ENCODE peak calls at places on chromosomes 16 and 17, in eight cellular contexts. K is mesothelial cell of epicardium, I is neural crest cell, Q is fibroblast of mammary gland, X is left ventricle myocardium inferior, N is lower leg skin, B is tibial artery, W is AG04450. S is an unnamed sample.

GRCh38 chr16:68981971-68982370 is 123.5 kb upstream of the HAS3 start:
- DNase-seq in I (no peak), W (no peak), X (no peak), Q (no peak), N (no peak), K (no peak), B (no peak), S (no peak)

GRCh38 chr16:67483731-67484525 is 581 bp upstream of the AGRP start:
- DNase-seq in W (no peak), K (no peak), Q (no peak), I (no peak), N (no peak), X (no peak), B (no peak), S (no peak)

GRCh38 chr17:19755392-19755791 is 7.3 kb upstream of the ALDH3A1 start:
- DNase-seq in W (no peak), B (no peak), N (no peak), Q (no peak), I (no peak), X (no peak), K (no peak), S (no peak)

GRCh38 chr17:57480438-57481196 is 224.3 kb downstream of the MSI2 start:
- DNase-seq in B (no peak), W (no peak), N (no peak), K (no peak), X (no peak), I (no peak), Q (peak), S (no peak)

GRCh38 chr16:72536673-72537435 is 364.9 kb upstream of the PMFBP1 start:
- DNase-seq in W (no peak), I (no peak), K (no peak), N (no peak), X (no peak), B (no peak), Q (peak), S (no peak)

GRCh38 chr16:77686385-77686784 is 35.9 kb upstream of the NUDT7 start:
- DNase-seq in K (no peak), W (no peak), Q (no peak), X (no peak), B (no peak), N (no peak), I (no peak), S (no peak)

GRCh38 chr16:79662122-79662521 is 61.6 kb upstream of the MAF start:
- DNase-seq in N (no peak), B (no peak), K (no peak), X (no peak), W (no peak), Q (no peak), I (no peak), S (no peak)

GRCh38 chr17:35002876-35003551 is 22.7 kb downstream of the LIG3 start:
- DNase-seq in N (no peak), Q (peak), K (no peak), X (peak), W (peak), B (no peak), I (no peak), S (no peak)

GRCh38 chr16:87654826-87655225 is 52.5 kb downstream of the JPH3 start:
- DNase-seq in X (no peak), K (no peak), I (no peak), B (no peak), W (no peak), Q (no peak), N (no peak), S (no peak)

GRCh38 chr16:87652799-87653198 is 50.5 kb downstream of the JPH3 start:
- DNase-seq in B (no peak), W (no peak), N (no peak), K (no peak), I (no peak), X (no peak), Q (no peak), S (no peak)

GRCh38 chr16:87652386-87652785 is 50.1 kb downstream of the JPH3 start:
- DNase-seq in W (no peak), B (no peak), K (no peak), N (no peak), I (no peak), Q (no peak), X (no peak), S (no peak)

GRCh38 chr16:87648698-87649487 is 46.6 kb downstream of the JPH3 start:
- DNase-seq in B (no peak), Q (no peak), N (no peak), I (no peak), K (no peak), X (no peak), W (no peak), S (no peak)

DNA sequence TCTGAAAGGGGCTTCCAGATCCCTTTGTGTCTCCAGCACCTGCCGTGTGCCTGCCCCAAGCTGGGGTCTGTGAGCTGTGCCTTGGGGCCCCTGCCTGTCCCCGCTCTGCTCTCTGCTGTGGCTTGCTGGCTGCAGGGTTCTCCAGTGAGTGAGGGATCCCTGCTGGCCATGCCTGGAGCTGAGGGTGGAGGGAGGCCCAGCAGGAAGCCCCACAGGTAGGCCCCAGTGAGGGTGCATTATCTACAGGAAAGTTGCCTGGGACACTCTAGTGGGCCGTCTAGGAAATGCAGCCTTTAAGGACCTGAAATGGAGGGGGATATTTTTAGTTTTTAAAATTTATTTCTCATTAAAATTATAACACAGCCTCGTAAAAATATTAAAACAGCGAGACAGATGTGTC is 50.9 kb downstream of the JPH3 start:
- DNase-seq in B (no peak), W (no peak), X (no peak), I (no peak), Q (no peak), K (no peak), N (no peak), S (no peak)
- TF ChIP-seq CTCF in B (no peak), W (peak), X (peak), I (peak), Q (peak), K (peak), N (no peak), S (peak)

GRCh38 chr16:65684230-65684629 is 562.4 kb upstream of the CDH11 start:
- DNase-seq in Q (no peak), X (no peak), K (no peak), B (no peak), W (no peak), I (no peak), N (no peak), S (no peak)
- TF ChIP-seq CTCF in Q (peak), X (no peak), K (no peak), B (no peak), W (peak), I (peak), N (no peak), S (peak)

GRCh38 chr17:77770331-77771105 is 188.0 kb upstream of the TNRC6C start:
- DNase-seq in N (no peak), Q (peak), X (no peak), K (no peak), W (peak), B (no peak), I (no peak), S (no peak)
- TF ChIP-seq CTCF in N (no peak), Q (no peak), X (no peak), K (no peak), W (no peak), B (no peak), I (no peak), S (no peak)

GRCh38 chr16:85104821-85105391 is 7.4 kb downstream of the CIBAR2 start:
- DNase-seq in K (no peak), N (no peak), Q (no peak), I (no peak), W (no peak), X (no peak), B (no peak), S (no peak)

GRCh38 chr16:85105475-85105874 is 6.8 kb downstream of the CIBAR2 start:
- DNase-seq in N (no peak), K (no peak), X (no peak), B (no peak), W (no peak), I (no peak), Q (no peak), S (no peak)

GRCh38 chr16:85103096-85104079 is 8.9 kb downstream of the CIBAR2 start:
- DNase-seq in Q (no peak), N (no peak), I (no peak), X (no peak), K (no peak), W (no peak), B (no peak), S (no peak)

GRCh38 chr16:85102106-85102630 is 10.1 kb downstream of the CIBAR2 start:
- DNase-seq in N (no peak), B (no peak), K (no peak), X (no peak), Q (no peak), W (no peak), I (no peak), S (no peak)

GRCh38 chr16:85104147-85104546 is 8.1 kb downstream of the CIBAR2 start:
- DNase-seq in K (no peak), B (no peak), Q (no peak), X (no peak), N (no peak), W (no peak), I (no peak), S (no peak)
- TF ChIP-seq CTCF in K (no peak), B (no peak), Q (no peak), X (no peak), N (no peak), W (peak), I (no peak), S (no peak)

DNA sequence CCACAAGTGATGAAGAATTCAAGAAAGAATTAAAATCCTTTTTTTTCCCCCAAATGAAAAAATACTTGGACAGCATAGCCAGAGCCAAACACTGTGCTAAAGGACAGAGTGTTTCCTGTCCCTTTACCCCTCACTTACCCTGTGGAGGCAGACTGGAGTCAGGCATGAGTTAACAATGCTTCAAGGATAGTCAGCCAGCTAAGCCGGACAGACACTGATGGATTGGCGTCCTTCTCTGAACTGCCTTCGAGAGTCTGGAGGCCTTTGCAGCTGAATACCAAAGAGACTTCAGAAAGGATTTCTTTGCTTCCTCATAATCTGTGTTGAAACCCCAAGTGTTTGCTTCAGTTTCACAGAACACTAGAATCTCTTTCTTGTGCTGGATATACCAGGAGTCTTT is 4.5 kb downstream of the METTL9 start:
- DNase-seq in B (no peak), Q (peak), I (no peak), N (no peak), W (no peak), K (no peak), X (no peak), S (no peak)
- TF ChIP-seq CTCF in B (no peak), Q (peak), I (no peak), N (no peak), W (no peak), K (no peak), X (no peak), S (no peak)

DNA sequence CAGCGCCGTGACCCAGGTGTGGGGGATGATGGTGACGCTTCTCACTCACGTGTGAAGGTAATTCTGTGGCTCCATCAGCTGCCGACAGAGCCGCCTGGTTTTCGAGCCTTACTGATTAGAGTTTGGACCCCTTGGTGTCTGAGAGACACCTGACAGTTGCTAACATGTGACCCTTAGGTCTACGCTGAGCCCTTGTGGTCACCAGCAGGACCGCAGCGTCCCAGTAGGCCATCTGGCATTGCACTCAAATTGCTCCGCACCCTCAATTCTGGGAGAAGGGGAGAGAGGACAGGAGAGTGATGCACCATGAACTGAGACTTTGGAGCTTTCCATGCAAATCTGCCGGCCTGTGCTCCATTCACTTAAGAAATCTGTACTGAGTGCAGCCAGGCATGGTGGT is 2.5 kb downstream of the FLYWCH1 start:
- DNase-seq in X (no peak), I (no peak), K (no peak), Q (no peak), B (no peak), W (no peak), N (no peak), S (no peak)
- TF ChIP-seq CTCF in X (no peak), I (no peak), K (no peak), Q (no peak), B (no peak), W (no peak), N (no peak), S (no peak)

S was measured in osteocyte.